ENCODE peak calls at places on chromosomes 1 and 21, in four cellular contexts. One of them, this sample, is unnamed.

GRCh38 chr1:209109001-209109785 is 474.3 kb upstream of the CAMK1G start:
- DNase-seq in foreskin keratinocyte: no peak
- DNase-seq in EH: no peak
- DNase-seq in body of pancreas: no peak
- DNase-seq in this sample: no peak

GRCh38 chr1:147500309-147500839 is 40.9 kb upstream of the BCL9 start:
- DNase-seq in foreskin keratinocyte: no peak
- DNase-seq in body of pancreas: no peak
- DNase-seq in EH: no peak
- DNase-seq in this sample: no peak

GRCh38 chr1:55974714-55975441 is 604.5 kb downstream of the PLPP3 start:
- DNase-seq in EH: peak; percentile 93
- DNase-seq in body of pancreas: no peak
- DNase-seq in foreskin keratinocyte: no peak
- DNase-seq in this sample: peak; percentile 73

GRCh38 chr1:88731475-88731874 is 47.4 kb downstream of the PKN2 start:
- DNase-seq in body of pancreas: peak; percentile 25
- DNase-seq in foreskin keratinocyte: peak; percentile 18
- DNase-seq in EH: peak; percentile 98
- DNase-seq in this sample: peak; percentile 92

GRCh38 chr1:47571161-47571560 is 133.3 kb downstream of the FOXD2 start:
- DNase-seq in foreskin keratinocyte: no peak
- DNase-seq in EH: no peak
- DNase-seq in body of pancreas: no peak
- DNase-seq in this sample: no peak

GRCh38 chr1:201774224-201774982 is 54.6 kb upstream of the IPO9 start:
- DNase-seq in foreskin keratinocyte: peak; percentile 86
- DNase-seq in body of pancreas: no peak
- DNase-seq in EH: peak; percentile 90
- DNase-seq in this sample: peak; percentile 82

GRCh38 chr1:152037920-152038658 is 1.3 kb upstream of the S100A11 start:
- DNase-seq in body of pancreas: no peak
- DNase-seq in EH: no peak
- DNase-seq in foreskin keratinocyte: no peak
- DNase-seq in this sample: no peak

GRCh38 chr1:223549740-223550139 is 115.8 kb downstream of the CAPN8 start:
- DNase-seq in body of pancreas: no peak
- DNase-seq in foreskin keratinocyte: no peak
- DNase-seq in EH: no peak
- DNase-seq in this sample: no peak

GRCh38 chr1:184843732-184844495 is 89.3 kb upstream of the EDEM3 start:
- DNase-seq in body of pancreas: peak; percentile 30
- DNase-seq in EH: no peak
- DNase-seq in foreskin keratinocyte: peak; percentile 56
- DNase-seq in this sample: no peak

GRCh38 chr1:19445417-19446342 is 39.7 kb downstream of the CAPZB start:
- DNase-seq in foreskin keratinocyte: no peak
- DNase-seq in EH: peak; percentile 76
- DNase-seq in body of pancreas: peak; percentile 36
- DNase-seq in this sample: peak; percentile 80

GRCh38 chr1:186073697-186074096 is 301.4 kb downstream of the TPR start:
- DNase-seq in body of pancreas: no peak
- DNase-seq in EH: no peak
- DNase-seq in foreskin keratinocyte: no peak
- DNase-seq in this sample: no peak

GRCh38 chr1:25810341-25811299 is 9.1 kb upstream of the MTFR1L start:
- DNase-seq in body of pancreas: peak; percentile 83
- DNase-seq in foreskin keratinocyte: no peak
- DNase-seq in EH: peak; percentile 59
- DNase-seq in this sample: no peak

GRCh38 chr1:18667333-18667732 is 36.7 kb downstream of the PAX7 start:
- DNase-seq in foreskin keratinocyte: no peak
- DNase-seq in EH: no peak
- DNase-seq in body of pancreas: no peak
- DNase-seq in this sample: no peak

GRCh38 chr1:25462732-25463131 is 32.0 kb downstream of the MACO1 start:
- DNase-seq in body of pancreas: peak; percentile 9
- DNase-seq in foreskin keratinocyte: no peak
- DNase-seq in EH: no peak
- DNase-seq in this sample: no peak

GRCh38 chr1:62725981-62726588 is 37.9 kb upstream of the DOCK7 start:
- DNase-seq in EH: peak; percentile 42
- DNase-seq in foreskin keratinocyte: no peak
- DNase-seq in body of pancreas: no peak
- DNase-seq in this sample: peak; percentile 33

GRCh38 chr1:153651771-153652170 is 6.7 kb upstream of the SNAPIN start:
- DNase-seq in EH: no peak
- DNase-seq in foreskin keratinocyte: no peak
- DNase-seq in body of pancreas: no peak
- DNase-seq in this sample: no peak

GRCh38 chr1:155940531-155940992 is 876 bp upstream of the RXFP4 start:
- DNase-seq in EH: peak; percentile 87
- DNase-seq in foreskin keratinocyte: no peak
- DNase-seq in body of pancreas: peak; percentile 71
- DNase-seq in this sample: peak; percentile 67

GRCh38 chr1:204569478-204569877 is 53.3 kb downstream of the MDM4 start:
- DNase-seq in EH: no peak
- DNase-seq in body of pancreas: no peak
- DNase-seq in foreskin keratinocyte: no peak
- DNase-seq in this sample: no peak

GRCh38 chr1:19643602-19644419 is at the start of gene NBL1:
- DNase-seq in EH: peak; percentile 67
- DNase-seq in body of pancreas: peak; percentile 60
- DNase-seq in foreskin keratinocyte: no peak
- DNase-seq in this sample: peak; percentile 80

GRCh38 chr1:226255380-226255779 is 31.9 kb downstream of the MIXL1 start:
- DNase-seq in body of pancreas: no peak
- DNase-seq in foreskin keratinocyte: no peak
- DNase-seq in EH: no peak
- DNase-seq in this sample: no peak

GRCh38 chr1:177227978-177228720 is 57.4 kb downstream of the BRINP2 start:
- DNase-seq in EH: no peak
- DNase-seq in foreskin keratinocyte: no peak
- DNase-seq in body of pancreas: no peak
- DNase-seq in this sample: no peak

GRCh38 chr1:165903672-165904071 is 76.3 kb downstream of the UCK2 start:
- DNase-seq in EH: peak; percentile 91
- DNase-seq in body of pancreas: peak; percentile 26
- DNase-seq in foreskin keratinocyte: peak; percentile 93
- DNase-seq in this sample: peak; percentile 78

GRCh38 chr1:154609398-154610380 is 1.7 kb upstream of the ADAR start:
- DNase-seq in foreskin keratinocyte: peak; percentile 69
- DNase-seq in EH: peak; percentile 71
- DNase-seq in body of pancreas: no peak
- DNase-seq in this sample: no peak

GRCh38 chr1:59738591-59739015 is 76.1 kb upstream of the HOOK1 start:
- DNase-seq in foreskin keratinocyte: no peak
- DNase-seq in body of pancreas: no peak
- DNase-seq in EH: peak; percentile 83
- DNase-seq in this sample: peak; percentile 41

GRCh38 chr1:222852326-222852725 is 37.5 kb downstream of the DISP1 start:
- DNase-seq in EH: peak; percentile 30
- DNase-seq in body of pancreas: no peak
- DNase-seq in foreskin keratinocyte: no peak
- DNase-seq in this sample: peak; percentile 68

GRCh38 chr1:113946668-113947387 is 17.7 kb downstream of the HIPK1 start:
- DNase-seq in body of pancreas: no peak
- DNase-seq in EH: peak; percentile 16
- DNase-seq in foreskin keratinocyte: no peak
- DNase-seq in this sample: no peak

GRCh38 chr1:230382060-230382491 is 44.1 kb downstream of the PGBD5 start:
- DNase-seq in foreskin keratinocyte: no peak
- DNase-seq in EH: peak; percentile 9
- DNase-seq in body of pancreas: peak; percentile 49
- DNase-seq in this sample: no peak

GRCh38 chr1:59146651-59147358 is 150.1 kb upstream of the FGGY start:
- DNase-seq in foreskin keratinocyte: no peak
- DNase-seq in body of pancreas: peak; percentile 57
- DNase-seq in EH: peak; percentile 29
- DNase-seq in this sample: peak; percentile 84

GRCh38 chr1:42392255-42392654 is 11.7 kb downstream of the RIMKLA start:
- DNase-seq in foreskin keratinocyte: no peak
- DNase-seq in body of pancreas: no peak
- DNase-seq in EH: no peak
- DNase-seq in this sample: no peak

GRCh38 chr1:118773656-118774055 is 214.5 kb downstream of the TBX15 start:
- DNase-seq in EH: no peak
- DNase-seq in foreskin keratinocyte: no peak
- DNase-seq in body of pancreas: no peak
- DNase-seq in this sample: no peak

GRCh38 chr1:235054961-235055360 is 73.7 kb downstream of the TOMM20 start:
- DNase-seq in body of pancreas: no peak
- DNase-seq in foreskin keratinocyte: no peak
- DNase-seq in EH: no peak
- DNase-seq in this sample: no peak

GRCh38 chr1:91404151-91405012 is at the start of gene HFM1:
- DNase-seq in EH: peak; percentile 67
- DNase-seq in foreskin keratinocyte: peak; percentile 6
- DNase-seq in body of pancreas: peak; percentile 86
- DNase-seq in this sample: peak; percentile 77

GRCh38 chr21:34732388-34732821 is 63.6 kb downstream of the CLIC6 start:
- DNase-seq in body of pancreas: no peak
- DNase-seq in EH: peak; percentile 68
- DNase-seq in foreskin keratinocyte: peak; percentile 93
- DNase-seq in this sample: peak; percentile 7

GRCh38 chr1:43511394-43511793 is 19.3 kb upstream of the PTPRF start:
- DNase-seq in foreskin keratinocyte: no peak
- DNase-seq in body of pancreas: no peak
- DNase-seq in EH: no peak
- DNase-seq in this sample: no peak

GRCh38 chr21:43313939-43314405 is 113.0 kb downstream of the SIK1 start:
- DNase-seq in EH: no peak
- DNase-seq in body of pancreas: no peak
- DNase-seq in foreskin keratinocyte: no peak
- DNase-seq in this sample: no peak

GRCh38 chr1:228280106-228280901 is 72.5 kb downstream of the OBSCN start:
- DNase-seq in body of pancreas: no peak
- DNase-seq in EH: no peak
- DNase-seq in foreskin keratinocyte: no peak
- DNase-seq in this sample: no peak

GRCh38 chr1:56435434-56436337 is 143.7 kb downstream of the PLPP3 start:
- DNase-seq in foreskin keratinocyte: no peak
- DNase-seq in body of pancreas: no peak
- DNase-seq in EH: no peak
- DNase-seq in this sample: no peak

GRCh38 chr1:151993084-151993733 is 450 bp downstream of the S100A10 start:
- DNase-seq in foreskin keratinocyte: no peak
- DNase-seq in body of pancreas: peak; percentile 23
- DNase-seq in EH: peak; percentile 44
- DNase-seq in this sample: no peak

GRCh38 chr1:221832617-221833016 is 90.7 kb upstream of the DUSP10 start:
- DNase-seq in foreskin keratinocyte: peak; percentile 73
- DNase-seq in body of pancreas: no peak
- DNase-seq in EH: peak; percentile 35
- DNase-seq in this sample: no peak